ENCODE peak calls at places on chromosomes 4 and X, in seven cellular contexts. L, X, U, O, I, J and M are unnamed samples.

GRCh38 chr4:2291705-2292651 is 30.1 kb upstream of the MXD4 start:
- DNase-seq in L (no peak), X (no peak), U (no peak), O (no peak), I (no peak), J (no peak), M (no peak)

GRCh38 chrX:132491191-132491590 is 2.4 kb upstream of the MBNL3 start:
- DNase-seq in L (peak), X (no peak), U (peak), O (no peak), I (peak), J (peak), M (no peak)

GRCh38 chrX:15947648-15948317 is 93.2 kb upstream of the AP1S2 start:
- DNase-seq in L (peak), X (peak), U (no peak), O (no peak), I (no peak), J (peak), M (peak)

GRCh38 chr4:105951198-105951597 is 55.9 kb downstream of the NPNT start:
- DNase-seq in L (peak), X (peak), U (no peak), O (no peak), I (no peak), J (no peak), M (peak)

GRCh38 chr4:24778427-24779225 is 16.7 kb upstream of the SOD3 start:
- DNase-seq in L (peak), X (peak), U (no peak), O (no peak), I (no peak), J (no peak), M (peak)

GRCh38 chr4:64368741-64369140 is 40.5 kb downstream of the TECRL start:
- DNase-seq in L (no peak), X (no peak), U (no peak), O (no peak), I (no peak), J (no peak), M (no peak)

GRCh38 chrX:140586951-140587350 is 82.1 kb upstream of the SOX3 start:
- DNase-seq in L (no peak), X (no peak), U (no peak), O (no peak), I (no peak), J (no peak), M (no peak)

GRCh38 chr4:14842964-14843630 is 159.2 kb upstream of the CPEB2 start:
- DNase-seq in L (no peak), X (no peak), U (no peak), O (no peak), I (no peak), J (no peak), M (no peak)

GRCh38 chr4:126446917-126447316 is 1132.2 kb downstream of the FAT4 start:
- DNase-seq in L (no peak), X (no peak), U (no peak), O (no peak), I (no peak), J (no peak), M (no peak)

GRCh38 chr4:1365271-1366178 is 18.5 kb downstream of the UVSSA start:
- DNase-seq in L (no peak), X (no peak), U (no peak), O (no peak), I (no peak), J (no peak), M (no peak)

GRCh38 chr4:149790172-149790907 is 25.3 kb downstream of the IQCM start:
- DNase-seq in L (no peak), X (peak), U (no peak), O (no peak), I (no peak), J (no peak), M (peak)

GRCh38 chr4:119314356-119314755 is 7.6 kb downstream of the FABP2 start:
- DNase-seq in L (peak), X (peak), U (peak), O (no peak), I (peak), J (peak), M (peak)

GRCh38 chr4:170047774-170048354 is 21.7 kb upstream of the MFAP3L start:
- DNase-seq in L (peak), X (peak), U (peak), O (peak), I (peak), J (peak), M (peak)

GRCh38 chr4:120000591-120001296 is 65.9 kb downstream of the MAD2L1 start:
- DNase-seq in L (peak), X (no peak), U (no peak), O (no peak), I (no peak), J (no peak), M (no peak)

GRCh38 chrX:126799059-126799458 is 20.5 kb upstream of the PRR32 start:
- DNase-seq in L (no peak), X (no peak), U (no peak), O (no peak), I (no peak), J (no peak), M (no peak)

GRCh38 chr4:164700471-164700870 is 53.5 kb upstream of the SMIM31 start:
- DNase-seq in L (peak), X (no peak), U (peak), O (no peak), I (no peak), J (peak), M (no peak)

GRCh38 chr4:89024051-89024675 is 32.8 kb downstream of the FAM13A start:
- DNase-seq in L (peak), X (peak), U (peak), O (peak), I (peak), J (peak), M (peak)

GRCh38 chr4:13533670-13534343 is 10.5 kb downstream of the NKX3-2 start:
- DNase-seq in L (no peak), X (no peak), U (no peak), O (no peak), I (no peak), J (no peak), M (no peak)

GRCh38 chr4:24372915-24373314 is 211.4 kb downstream of the DHX15 start:
- DNase-seq in L (no peak), X (no peak), U (no peak), O (no peak), I (no peak), J (no peak), M (no peak)

GRCh38 chr4:176339936-176340761 is 20.4 kb downstream of the SPCS3 start:
- DNase-seq in L (no peak), X (no peak), U (no peak), O (no peak), I (no peak), J (peak), M (no peak)

GRCh38 chrX:85109235-85109634 is 105.6 kb downstream of the APOOL start:
- DNase-seq in L (peak), X (peak), U (no peak), O (no peak), I (no peak), J (no peak), M (no peak)

GRCh38 chr4:153261431-153261830 is 57.2 kb downstream of the TRIM2 start:
- DNase-seq in L (no peak), X (no peak), U (no peak), O (no peak), I (no peak), J (no peak), M (no peak)

GRCh38 chr4:33940281-33940680 is 2304.0 kb downstream of the ARAP2 start:
- DNase-seq in L (no peak), X (peak), U (no peak), O (no peak), I (no peak), J (no peak), M (peak)

GRCh38 chr4:4842476-4843441 is 16.7 kb upstream of the MSX1 start:
- DNase-seq in L (no peak), X (no peak), U (no peak), O (no peak), I (no peak), J (no peak), M (no peak)